ENCODE peak calls at places on chromosomes 7 and 10, in seven cellular contexts. One of them, this sample, is unnamed. For H3K27me3, the result is how much of the 10 kb centered on the place peaks cover.

GRCh38 chr7:82323806-82324205 is 119.8 kb downstream of the CACNA2D1 start:
- DNase-seq in prostate gland: no peak
- DNase-seq in gastrocnemius medialis: no peak
- DNase-seq in transverse colon: no peak
- DNase-seq in spleen: no peak
- DNase-seq in suprapubic skin: no peak
- DNase-seq in Peyer's patch: no peak
- DNase-seq in this sample: no peak

GRCh38 chr10:49187950-49188761 is at the start of gene TMEM273:
- DNase-seq in prostate gland: no peak
- DNase-seq in gastrocnemius medialis: peak
- DNase-seq in transverse colon: peak
- DNase-seq in spleen: peak
- DNase-seq in suprapubic skin: peak
- DNase-seq in Peyer's patch: peak
- DNase-seq in this sample: peak

GRCh38 chr10:72106154-72106849 is 18.0 kb upstream of the SPOCK2 start:
- DNase-seq in prostate gland: no peak
- DNase-seq in gastrocnemius medialis: no peak
- DNase-seq in transverse colon: no peak
- DNase-seq in spleen: no peak
- DNase-seq in suprapubic skin: no peak
- DNase-seq in Peyer's patch: no peak
- DNase-seq in this sample: no peak

GRCh38 chr7:21773326-21773725 is 172.4 kb downstream of the CDCA7L start:
- DNase-seq in prostate gland: no peak
- DNase-seq in gastrocnemius medialis: no peak
- DNase-seq in transverse colon: no peak
- DNase-seq in spleen: no peak
- DNase-seq in suprapubic skin: no peak
- DNase-seq in Peyer's patch: no peak
- DNase-seq in this sample: no peak

GRCh38 chr10:1211844-1212570 is 155.8 kb downstream of the WDR37 start:
- DNase-seq in prostate gland: no peak
- DNase-seq in gastrocnemius medialis: no peak
- DNase-seq in transverse colon: no peak
- DNase-seq in spleen: peak
- DNase-seq in suprapubic skin: no peak
- DNase-seq in Peyer's patch: peak
- DNase-seq in this sample: no peak

GRCh38 chr7:38185938-38186337 is 7.9 kb downstream of the STARD3NL start:
- DNase-seq in prostate gland: no peak
- DNase-seq in gastrocnemius medialis: no peak
- DNase-seq in transverse colon: no peak
- DNase-seq in spleen: no peak
- DNase-seq in suprapubic skin: no peak
- DNase-seq in Peyer's patch: no peak
- DNase-seq in this sample: no peak

GRCh38 chr7:98364220-98364619 is 36.7 kb downstream of the BAIAP2L1 start:
- DNase-seq in prostate gland: no peak
- DNase-seq in gastrocnemius medialis: no peak
- DNase-seq in transverse colon: no peak
- DNase-seq in spleen: peak
- DNase-seq in suprapubic skin: peak
- DNase-seq in Peyer's patch: no peak
- DNase-seq in this sample: no peak

GRCh38 chr7:93558705-93559614 is 15.6 kb downstream of the CALCR start:
- DNase-seq in prostate gland: no peak
- DNase-seq in gastrocnemius medialis: no peak
- DNase-seq in transverse colon: no peak
- DNase-seq in spleen: no peak
- DNase-seq in suprapubic skin: no peak
- DNase-seq in Peyer's patch: no peak
- DNase-seq in this sample: no peak

GRCh38 chr10:131822013-131822693 is 78.7 kb upstream of the PPP2R2D start:
- DNase-seq in prostate gland: no peak
- DNase-seq in gastrocnemius medialis: no peak
- DNase-seq in transverse colon: no peak
- DNase-seq in spleen: peak
- DNase-seq in suprapubic skin: peak
- DNase-seq in Peyer's patch: peak
- DNase-seq in this sample: peak

GRCh38 chr10:119449760-119450461 is 92.6 kb downstream of the RGS10 start:
- DNase-seq in prostate gland: no peak
- DNase-seq in gastrocnemius medialis: peak
- DNase-seq in transverse colon: no peak
- DNase-seq in spleen: no peak
- DNase-seq in suprapubic skin: no peak
- DNase-seq in Peyer's patch: peak
- DNase-seq in this sample: peak

GRCh38 chr10:19195698-19196097 is 147.1 kb downstream of the MALRD1 start:
- DNase-seq in prostate gland: no peak
- DNase-seq in gastrocnemius medialis: no peak
- DNase-seq in transverse colon: no peak
- DNase-seq in spleen: no peak
- DNase-seq in suprapubic skin: no peak
- DNase-seq in Peyer's patch: no peak
- DNase-seq in this sample: no peak

GRCh38 chr10:74103560-74104248 is 46.9 kb downstream of the AP3M1 start:
- DNase-seq in prostate gland: no peak
- DNase-seq in gastrocnemius medialis: no peak
- DNase-seq in transverse colon: no peak
- DNase-seq in spleen: no peak
- DNase-seq in suprapubic skin: no peak
- DNase-seq in Peyer's patch: no peak
- DNase-seq in this sample: no peak

GRCh38 chr10:111515706-111516105 is 438.9 kb downstream of the ADRA2A start:
- DNase-seq in prostate gland: no peak
- DNase-seq in gastrocnemius medialis: no peak
- DNase-seq in transverse colon: no peak
- DNase-seq in spleen: no peak
- DNase-seq in suprapubic skin: no peak
- DNase-seq in Peyer's patch: no peak
- DNase-seq in this sample: no peak

GRCh38 chr7:94492601-94493000 is 17.0 kb upstream of the CASD1 start:
- DNase-seq in prostate gland: no peak
- DNase-seq in gastrocnemius medialis: no peak
- DNase-seq in transverse colon: no peak
- DNase-seq in spleen: no peak
- DNase-seq in suprapubic skin: no peak
- DNase-seq in Peyer's patch: no peak
- DNase-seq in this sample: no peak

GRCh38 chr10:3020881-3021280 is 46.5 kb upstream of the PFKP start:
- DNase-seq in prostate gland: no peak
- DNase-seq in gastrocnemius medialis: no peak
- DNase-seq in transverse colon: no peak
- DNase-seq in spleen: no peak
- DNase-seq in suprapubic skin: no peak
- DNase-seq in Peyer's patch: no peak
- DNase-seq in this sample: no peak

GRCh38 chr10:15842493-15843169 is 17.7 kb downstream of the MINDY3 start:
- DNase-seq in prostate gland: no peak
- DNase-seq in gastrocnemius medialis: no peak
- DNase-seq in transverse colon: no peak
- DNase-seq in spleen: no peak
- DNase-seq in suprapubic skin: no peak
- DNase-seq in Peyer's patch: no peak
- DNase-seq in this sample: no peak

GRCh38 chr7:146146866-146147265 is 30.3 kb downstream of the CNTNAP2 start:
- DNase-seq in prostate gland: no peak
- DNase-seq in gastrocnemius medialis: no peak
- DNase-seq in transverse colon: no peak
- DNase-seq in spleen: no peak
- DNase-seq in suprapubic skin: no peak
- DNase-seq in Peyer's patch: no peak
- DNase-seq in this sample: no peak

GRCh38 chr10:79437111-79437814 is 8.2 kb downstream of the ZCCHC24 start:
- DNase-seq in prostate gland: no peak
- DNase-seq in gastrocnemius medialis: peak
- DNase-seq in transverse colon: no peak
- DNase-seq in spleen: peak
- DNase-seq in suprapubic skin: peak
- DNase-seq in Peyer's patch: peak
- DNase-seq in this sample: no peak

GRCh38 chr10:33215154-33215553 is 119.3 kb downstream of the NRP1 start:
- DNase-seq in prostate gland: no peak
- DNase-seq in gastrocnemius medialis: no peak
- DNase-seq in transverse colon: no peak
- DNase-seq in spleen: no peak
- DNase-seq in suprapubic skin: no peak
- DNase-seq in Peyer's patch: no peak
- DNase-seq in this sample: no peak

GRCh38 chr10:113108180-113108835 is 158.3 kb downstream of the TCF7L2 start:
- DNase-seq in prostate gland: no peak
- DNase-seq in gastrocnemius medialis: no peak
- DNase-seq in transverse colon: no peak
- DNase-seq in spleen: no peak
- DNase-seq in suprapubic skin: no peak
- DNase-seq in Peyer's patch: no peak
- DNase-seq in this sample: no peak

GRCh38 chr10:50325449-50326188 is 74.3 kb upstream of the ASAH2 start:
- DNase-seq in prostate gland: peak
- DNase-seq in gastrocnemius medialis: peak
- DNase-seq in transverse colon: peak
- DNase-seq in spleen: no peak
- DNase-seq in suprapubic skin: peak
- DNase-seq in Peyer's patch: peak
- DNase-seq in this sample: peak

DNA sequence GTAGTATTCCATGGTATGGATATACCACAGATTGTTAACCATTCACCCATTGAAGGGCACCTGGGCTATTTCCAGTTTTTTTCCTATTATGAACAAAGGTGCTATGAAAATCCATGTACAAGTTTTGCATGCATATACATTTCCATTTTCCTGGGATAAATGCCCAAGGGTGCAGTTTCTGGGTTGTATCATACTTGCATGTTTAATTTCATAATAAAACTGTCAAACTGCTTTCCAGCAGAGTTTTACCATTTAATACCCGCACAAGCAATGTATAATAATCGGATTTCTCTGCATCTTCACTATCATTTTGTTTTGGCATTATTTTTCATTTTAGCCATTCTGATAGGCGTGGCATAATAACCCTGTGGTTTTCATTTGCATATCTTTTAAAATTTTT is 154.3 kb upstream of the CXCL12 start:
- DNase-seq in prostate gland: no peak
- DNase-seq in gastrocnemius medialis: no peak
- DNase-seq in transverse colon: no peak
- DNase-seq in spleen: no peak
- DNase-seq in suprapubic skin: no peak
- DNase-seq in Peyer's patch: no peak
- DNase-seq in this sample: no peak
- H3K27me3 ChIP-seq in prostate gland: under half
- H3K27me3 ChIP-seq in gastrocnemius medialis: under half
- H3K27me3 ChIP-seq in transverse colon: under half
- H3K27me3 ChIP-seq in spleen: under half
- H3K27me3 ChIP-seq in suprapubic skin: under half
- H3K27me3 ChIP-seq in Peyer's patch: under half
- H3K27me3 ChIP-seq in this sample: under half

GRCh38 chr7:31028006-31028405 is 24.1 kb upstream of the ADCYAP1R1 start:
- DNase-seq in prostate gland: no peak
- DNase-seq in gastrocnemius medialis: no peak
- DNase-seq in transverse colon: no peak
- DNase-seq in spleen: peak
- DNase-seq in suprapubic skin: no peak
- DNase-seq in Peyer's patch: no peak
- DNase-seq in this sample: no peak
- TF ChIP-seq POLR2A in prostate gland: no peak
- TF ChIP-seq POLR2A in gastrocnemius medialis: no peak
- TF ChIP-seq POLR2A in transverse colon: no peak
- TF ChIP-seq POLR2A in spleen: no peak
- TF ChIP-seq POLR2A in suprapubic skin: no peak
- TF ChIP-seq POLR2A in Peyer's patch: no peak
- TF ChIP-seq POLR2A in this sample: no peak

GRCh38 chr10:46555713-46556514 is 544 bp downstream of the GPRIN2 start:
- DNase-seq in prostate gland: peak
- DNase-seq in gastrocnemius medialis: peak
- DNase-seq in transverse colon: peak
- DNase-seq in spleen: peak
- DNase-seq in suprapubic skin: peak
- DNase-seq in Peyer's patch: peak
- DNase-seq in this sample: peak

GRCh38 chr10:46558141-46558410 is 1.6 kb upstream of the GPRIN2 start:
- DNase-seq in prostate gland: no peak
- DNase-seq in gastrocnemius medialis: no peak
- DNase-seq in transverse colon: no peak
- DNase-seq in spleen: no peak
- DNase-seq in suprapubic skin: no peak
- DNase-seq in Peyer's patch: no peak
- DNase-seq in this sample: no peak

GRCh38 chr10:46556515-46557318 is at the start of gene GPRIN2:
- DNase-seq in prostate gland: peak
- DNase-seq in gastrocnemius medialis: peak
- DNase-seq in transverse colon: peak
- DNase-seq in spleen: peak
- DNase-seq in suprapubic skin: peak
- DNase-seq in Peyer's patch: peak
- DNase-seq in this sample: peak

GRCh38 chr10:46558411-46559185 is 2.1 kb upstream of the GPRIN2 start:
- DNase-seq in prostate gland: peak
- DNase-seq in gastrocnemius medialis: peak
- DNase-seq in transverse colon: peak
- DNase-seq in spleen: peak
- DNase-seq in suprapubic skin: peak
- DNase-seq in Peyer's patch: peak
- DNase-seq in this sample: peak

GRCh38 chr10:46557319-46558140 is 1.1 kb upstream of the GPRIN2 start:
- DNase-seq in prostate gland: peak
- DNase-seq in gastrocnemius medialis: peak
- DNase-seq in transverse colon: peak
- DNase-seq in spleen: peak
- DNase-seq in suprapubic skin: peak
- DNase-seq in Peyer's patch: peak
- DNase-seq in this sample: peak
- H3K27me3 ChIP-seq in prostate gland: under half
- H3K27me3 ChIP-seq in gastrocnemius medialis: half or more
- H3K27me3 ChIP-seq in transverse colon: under half
- H3K27me3 ChIP-seq in spleen: half or more
- H3K27me3 ChIP-seq in suprapubic skin: half or more
- H3K27me3 ChIP-seq in Peyer's patch: under half
- H3K27me3 ChIP-seq in this sample: half or more

DNA sequence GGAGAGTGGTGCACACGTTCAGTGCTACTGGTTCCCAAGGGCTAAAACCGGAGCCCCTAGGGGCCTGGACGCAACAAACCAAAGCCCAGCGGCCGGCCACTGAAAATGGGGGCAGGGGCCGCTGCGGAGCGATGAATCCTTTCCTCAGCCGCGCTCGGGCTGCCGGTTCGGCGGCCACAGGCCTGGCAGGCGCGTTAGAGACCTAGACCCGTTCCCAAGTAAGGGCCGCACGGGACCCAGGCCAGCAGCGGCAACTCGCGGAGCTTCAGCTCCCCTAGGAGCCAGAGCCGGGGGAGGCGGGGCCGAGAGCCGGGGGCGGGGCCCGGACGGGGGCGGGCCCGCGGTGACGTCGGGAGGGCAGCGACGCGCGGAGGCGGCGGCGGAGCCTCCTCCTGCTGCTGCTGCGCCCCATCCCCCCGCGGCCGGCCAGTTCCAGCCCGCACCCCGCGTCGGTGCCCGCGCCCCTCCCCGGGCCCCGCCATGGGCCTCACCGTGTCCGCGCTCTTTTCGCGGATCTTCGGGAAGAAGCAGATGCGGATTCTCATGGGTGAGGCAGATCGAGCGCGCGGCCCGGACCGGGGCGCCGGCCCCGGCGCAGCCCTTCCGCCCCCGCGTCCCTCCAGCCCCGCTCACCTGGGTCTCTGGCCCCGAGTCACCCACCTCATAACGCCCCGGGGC is at the start of gene ARF5:
- DNase-seq in prostate gland: peak
- DNase-seq in gastrocnemius medialis: peak
- DNase-seq in transverse colon: peak
- DNase-seq in spleen: peak
- DNase-seq in suprapubic skin: peak
- DNase-seq in Peyer's patch: peak
- DNase-seq in this sample: peak
- TF ChIP-seq POLR2A in prostate gland: peak
- TF ChIP-seq POLR2A in gastrocnemius medialis: peak
- TF ChIP-seq POLR2A in transverse colon: peak
- TF ChIP-seq POLR2A in spleen: peak
- TF ChIP-seq POLR2A in suprapubic skin: no peak
- TF ChIP-seq POLR2A in Peyer's patch: peak
- TF ChIP-seq POLR2A in this sample: peak

This sample was measured in sigmoid colon.